ENCODE peak calls at places on chromosomes 6 and 20, in five cellular contexts. One of them, this sample, is unnamed.

GRCh38 chr20:45410887-45411286 is 2.8 kb downstream of the DBNDD2 start:
- DNase-seq in adrenal gland: no peak
- DNase-seq in cardiac fibroblast: no peak
- DNase-seq in AG04450: no peak
- DNase-seq in right atrium auricular region: no peak
- DNase-seq in this sample: no peak

GRCh38 chr6:138571585-138572199 is 72.4 kb upstream of the NHSL1 start:
- DNase-seq in adrenal gland: no peak
- DNase-seq in AG04450: no peak
- DNase-seq in cardiac fibroblast: no peak
- DNase-seq in right atrium auricular region: no peak
- DNase-seq in this sample: no peak

GRCh38 chr6:90184334-90185298 is 112.0 kb downstream of the BACH2 start:
- DNase-seq in right atrium auricular region: no peak
- DNase-seq in AG04450: peak
- DNase-seq in adrenal gland: no peak
- DNase-seq in cardiac fibroblast: no peak
- DNase-seq in this sample: no peak

GRCh38 chr6:38012573-38012972 is 193.0 kb downstream of the ZFAND3 start:
- DNase-seq in cardiac fibroblast: peak
- DNase-seq in right atrium auricular region: no peak
- DNase-seq in AG04450: peak
- DNase-seq in adrenal gland: no peak
- DNase-seq in this sample: no peak

GRCh38 chr6:19501737-19502245 is 335.4 kb upstream of the ID4 start:
- DNase-seq in cardiac fibroblast: no peak
- DNase-seq in adrenal gland: no peak
- DNase-seq in AG04450: no peak
- DNase-seq in right atrium auricular region: no peak
- DNase-seq in this sample: no peak

GRCh38 chr6:139371421-139372253 is 2.8 kb downstream of the CITED2 start:
- DNase-seq in right atrium auricular region: no peak
- DNase-seq in adrenal gland: no peak
- DNase-seq in cardiac fibroblast: peak
- DNase-seq in AG04450: no peak
- DNase-seq in this sample: no peak

GRCh38 chr6:150730801-150731445 is 131.2 kb downstream of the PLEKHG1 start:
- DNase-seq in AG04450: no peak
- DNase-seq in right atrium auricular region: no peak
- DNase-seq in adrenal gland: no peak
- DNase-seq in cardiac fibroblast: no peak
- DNase-seq in this sample: no peak

GRCh38 chr6:118787746-118788419 is 106.1 kb upstream of the ASF1A start:
- DNase-seq in adrenal gland: no peak
- DNase-seq in AG04450: no peak
- DNase-seq in right atrium auricular region: peak
- DNase-seq in cardiac fibroblast: peak
- DNase-seq in this sample: no peak

GRCh38 chr6:148524976-148525375 is 182.3 kb downstream of the SASH1 start:
- DNase-seq in AG04450: no peak
- DNase-seq in right atrium auricular region: no peak
- DNase-seq in cardiac fibroblast: peak
- DNase-seq in adrenal gland: no peak
- DNase-seq in this sample: no peak

GRCh38 chr6:25556516-25556915 is 95.5 kb upstream of the SCGN start:
- DNase-seq in right atrium auricular region: peak
- DNase-seq in AG04450: peak
- DNase-seq in cardiac fibroblast: peak
- DNase-seq in adrenal gland: peak
- DNase-seq in this sample: peak

GRCh38 chr6:153787341-153787606 is 251.8 kb upstream of the OPRM1 start:
- DNase-seq in right atrium auricular region: no peak
- DNase-seq in AG04450: no peak
- DNase-seq in cardiac fibroblast: no peak
- DNase-seq in adrenal gland: no peak
- DNase-seq in this sample: no peak

GRCh38 chr6:16596890-16597331 is 164.3 kb downstream of the ATXN1 start:
- DNase-seq in adrenal gland: no peak
- DNase-seq in AG04450: no peak
- DNase-seq in right atrium auricular region: no peak
- DNase-seq in cardiac fibroblast: no peak
- DNase-seq in this sample: no peak

GRCh38 chr6:152571089-152571488 is 66.1 kb downstream of the SYNE1 start:
- DNase-seq in cardiac fibroblast: peak
- DNase-seq in AG04450: no peak
- DNase-seq in right atrium auricular region: no peak
- DNase-seq in adrenal gland: no peak
- DNase-seq in this sample: no peak

GRCh38 chr6:163526356-163526755 is 111.8 kb downstream of the QKI start:
- DNase-seq in adrenal gland: no peak
- DNase-seq in right atrium auricular region: no peak
- DNase-seq in cardiac fibroblast: no peak
- DNase-seq in AG04450: no peak
- DNase-seq in this sample: no peak

GRCh38 chr20:47740225-47741184 is 44.8 kb downstream of the SULF2 start:
- DNase-seq in AG04450: no peak
- DNase-seq in cardiac fibroblast: no peak
- DNase-seq in right atrium auricular region: peak
- DNase-seq in adrenal gland: no peak
- DNase-seq in this sample: no peak

GRCh38 chr6:147087641-147088040 is 116.6 kb upstream of the STXBP5 start:
- DNase-seq in adrenal gland: no peak
- DNase-seq in AG04450: no peak
- DNase-seq in cardiac fibroblast: no peak
- DNase-seq in right atrium auricular region: no peak
- DNase-seq in this sample: no peak

GRCh38 chr6:38587766-38588362 is 51.9 kb downstream of the BTBD9 start:
- DNase-seq in cardiac fibroblast: no peak
- DNase-seq in adrenal gland: no peak
- DNase-seq in right atrium auricular region: no peak
- DNase-seq in AG04450: no peak
- DNase-seq in this sample: no peak

GRCh38 chr20:35263609-35264223 is 14.2 kb downstream of the MMP24OS start:
- DNase-seq in AG04450: no peak
- DNase-seq in cardiac fibroblast: no peak
- DNase-seq in adrenal gland: no peak
- DNase-seq in right atrium auricular region: no peak
- DNase-seq in this sample: no peak

GRCh38 chr20:62372042-62372993 is 5.2 kb upstream of the LAMA5 start:
- DNase-seq in adrenal gland: no peak
- DNase-seq in right atrium auricular region: no peak
- DNase-seq in AG04450: no peak
- DNase-seq in cardiac fibroblast: no peak
- DNase-seq in this sample: no peak

GRCh38 chr6:16374796-16375195 is 136.4 kb downstream of the GMPR start:
- DNase-seq in adrenal gland: no peak
- DNase-seq in right atrium auricular region: no peak
- DNase-seq in cardiac fibroblast: no peak
- DNase-seq in AG04450: no peak
- DNase-seq in this sample: no peak

GRCh38 chr6:217048-217659 is 75.1 kb upstream of the DUSP22 start:
- DNase-seq in adrenal gland: no peak
- DNase-seq in cardiac fibroblast: no peak
- DNase-seq in AG04450: no peak
- DNase-seq in right atrium auricular region: no peak
- DNase-seq in this sample: no peak

GRCh38 chr6:13415276-13415675 is 72.1 kb downstream of the GFOD1 start:
- DNase-seq in cardiac fibroblast: no peak
- DNase-seq in right atrium auricular region: no peak
- DNase-seq in AG04450: no peak
- DNase-seq in adrenal gland: no peak
- DNase-seq in this sample: no peak

GRCh38 chr6:53119772-53120409 is 28.8 kb downstream of the GCM1 start:
- DNase-seq in cardiac fibroblast: peak
- DNase-seq in right atrium auricular region: no peak
- DNase-seq in AG04450: peak
- DNase-seq in adrenal gland: peak
- DNase-seq in this sample: no peak

GRCh38 chr6:14079433-14079832 is 38.1 kb upstream of the CD83 start:
- DNase-seq in adrenal gland: no peak
- DNase-seq in cardiac fibroblast: peak
- DNase-seq in AG04450: no peak
- DNase-seq in right atrium auricular region: peak
- DNase-seq in this sample: peak

GRCh38 chr6:53134601-53135235 is 13.9 kb downstream of the GCM1 start:
- DNase-seq in adrenal gland: no peak
- DNase-seq in AG04450: no peak
- DNase-seq in cardiac fibroblast: no peak
- DNase-seq in right atrium auricular region: no peak
- DNase-seq in this sample: no peak

GRCh38 chr6:105568121-105568520 is 165.2 kb upstream of the PREP start:
- DNase-seq in AG04450: no peak
- DNase-seq in right atrium auricular region: no peak
- DNase-seq in cardiac fibroblast: no peak
- DNase-seq in adrenal gland: no peak
- DNase-seq in this sample: no peak

GRCh38 chr6:155215906-155216305 is 47.9 kb upstream of the CLDN20 start:
- DNase-seq in AG04450: no peak
- DNase-seq in cardiac fibroblast: no peak
- DNase-seq in adrenal gland: no peak
- DNase-seq in right atrium auricular region: no peak
- DNase-seq in this sample: no peak

GRCh38 chr6:135085700-135086413 is 31.2 kb upstream of the HBS1L start:
- DNase-seq in AG04450: no peak
- DNase-seq in adrenal gland: no peak
- DNase-seq in cardiac fibroblast: no peak
- DNase-seq in right atrium auricular region: no peak
- DNase-seq in this sample: no peak

GRCh38 chr6:26607434-26608230 is 10.9 kb downstream of the ABT1 start:
- DNase-seq in adrenal gland: peak
- DNase-seq in cardiac fibroblast: peak
- DNase-seq in right atrium auricular region: no peak
- DNase-seq in AG04450: peak
- DNase-seq in this sample: no peak

GRCh38 chr20:23049201-23049932 is at the start of gene THBD:
- DNase-seq in cardiac fibroblast: peak
- DNase-seq in AG04450: no peak
- DNase-seq in right atrium auricular region: peak
- DNase-seq in adrenal gland: peak
- DNase-seq in this sample: no peak

DNA sequence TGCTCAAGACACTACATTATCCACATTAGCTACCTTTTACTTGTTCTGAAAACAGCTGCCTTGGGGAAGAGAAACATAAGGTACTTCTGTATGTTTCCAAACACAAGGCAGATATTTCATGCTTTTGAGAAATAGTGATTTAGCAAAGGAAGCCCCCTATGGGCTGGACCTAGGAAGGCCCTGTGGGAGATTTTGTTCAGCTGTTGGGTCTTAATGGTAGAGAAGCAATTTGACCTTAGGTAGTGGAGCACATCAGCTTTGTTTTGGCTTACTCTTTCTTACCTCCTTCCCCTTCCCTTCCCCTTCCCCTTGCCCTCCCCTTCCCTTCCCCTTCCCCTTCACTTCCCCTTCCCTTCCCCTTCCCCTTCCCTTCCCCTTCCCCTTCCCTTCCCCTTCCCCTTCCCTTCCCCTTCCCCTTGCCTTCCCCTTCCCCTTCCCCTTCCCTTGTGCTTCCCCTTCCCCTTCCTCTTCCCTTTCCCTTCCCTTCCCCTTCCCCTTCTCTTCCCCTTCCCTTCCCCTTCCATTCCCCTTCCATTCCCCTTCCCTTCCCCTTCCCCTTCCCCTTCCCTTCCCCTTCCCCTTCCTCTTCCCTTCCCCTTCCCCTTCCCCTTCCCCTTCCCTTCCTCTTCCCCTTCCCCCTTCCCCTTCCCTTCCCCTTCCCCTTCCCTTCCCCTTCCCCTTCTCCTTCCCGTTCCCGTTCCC is 84.6 kb downstream of the ANKS1A start:
- DNase-seq in cardiac fibroblast: peak
- DNase-seq in adrenal gland: no peak
- DNase-seq in right atrium auricular region: no peak
- DNase-seq in AG04450: no peak
- DNase-seq in this sample: no peak
- TF ChIP-seq CTCF in cardiac fibroblast: peak
- TF ChIP-seq CTCF in adrenal gland: no peak
- TF ChIP-seq CTCF in right atrium auricular region: no peak
- TF ChIP-seq CTCF in AG04450: peak
- TF ChIP-seq CTCF in this sample: no peak

GRCh38 chr6:84967389-84967788 is 203.0 kb upstream of the TBX18 start:
- DNase-seq in cardiac fibroblast: peak
- DNase-seq in adrenal gland: peak
- DNase-seq in right atrium auricular region: no peak
- DNase-seq in AG04450: peak
- DNase-seq in this sample: no peak
- TF ChIP-seq CTCF in cardiac fibroblast: peak
- TF ChIP-seq CTCF in adrenal gland: peak
- TF ChIP-seq CTCF in right atrium auricular region: no peak
- TF ChIP-seq CTCF in AG04450: peak
- TF ChIP-seq CTCF in this sample: peak

GRCh38 chr6:114108119-114109002 is 137.4 kb upstream of the HDAC2 start:
- DNase-seq in adrenal gland: peak
- DNase-seq in cardiac fibroblast: peak
- DNase-seq in right atrium auricular region: peak
- DNase-seq in AG04450: peak
- DNase-seq in this sample: peak
- TF ChIP-seq CTCF in adrenal gland: peak
- TF ChIP-seq CTCF in cardiac fibroblast: peak
- TF ChIP-seq CTCF in right atrium auricular region: peak
- TF ChIP-seq CTCF in AG04450: peak
- TF ChIP-seq CTCF in this sample: peak

GRCh38 chr6:117275711-117276110 is 10.4 kb downstream of the VGLL2 start:
- DNase-seq in adrenal gland: no peak
- DNase-seq in AG04450: no peak
- DNase-seq in right atrium auricular region: no peak
- DNase-seq in cardiac fibroblast: no peak
- DNase-seq in this sample: no peak

GRCh38 chr6:117275205-117275604 is 9.8 kb downstream of the VGLL2 start:
- DNase-seq in AG04450: no peak
- DNase-seq in right atrium auricular region: no peak
- DNase-seq in adrenal gland: no peak
- DNase-seq in cardiac fibroblast: no peak
- DNase-seq in this sample: no peak

GRCh38 chr6:117276778-117277177 is 11.4 kb downstream of the VGLL2 start:
- DNase-seq in right atrium auricular region: no peak
- DNase-seq in adrenal gland: no peak
- DNase-seq in AG04450: no peak
- DNase-seq in cardiac fibroblast: no peak
- DNase-seq in this sample: no peak

DNA sequence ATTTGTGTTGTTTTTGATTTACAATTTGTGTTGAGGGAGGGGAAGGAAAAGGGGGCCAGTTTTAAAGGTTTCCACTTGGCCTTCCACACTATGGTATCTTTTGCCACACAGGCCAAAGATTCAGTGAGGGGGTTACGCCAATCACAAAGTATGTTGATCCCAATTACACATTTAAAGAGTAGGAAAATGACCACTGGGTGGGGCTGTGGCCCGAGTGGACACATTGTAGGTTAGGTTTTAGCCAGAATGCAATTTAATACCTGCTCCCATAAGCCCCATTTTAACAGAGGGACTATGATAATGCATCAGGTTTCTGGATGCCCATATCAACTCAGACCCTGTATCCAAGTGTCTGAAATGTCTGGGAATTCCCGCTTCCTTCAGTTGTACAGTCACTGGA is 15.6 kb downstream of the VGLL2 start:
- DNase-seq in cardiac fibroblast: no peak
- DNase-seq in right atrium auricular region: no peak
- DNase-seq in adrenal gland: no peak
- DNase-seq in AG04450: no peak
- DNase-seq in this sample: no peak
- TF ChIP-seq CTCF in cardiac fibroblast: peak
- TF ChIP-seq CTCF in right atrium auricular region: no peak
- TF ChIP-seq CTCF in adrenal gland: no peak
- TF ChIP-seq CTCF in AG04450: peak
- TF ChIP-seq CTCF in this sample: peak

This sample was measured in osteocyte.